ENCODE peak calls at places on chromosomes 16 and 17, in five cellular contexts. X is M059J; C is anterior cingulate cortex; M is stimulated activated CD4-positive, alpha-beta T cell treated with anti-CD3 and anti-CD28 coated beads, TNF-alpha, amount 100 ng/mL, for 1 hour; Z is Karpas-422. L is an unnamed sample.

GRCh38 chr17:6428207-6428965 is 6.5 kb downstream of the AIPL1 start:
- DNase-seq in X (peak), C (no peak), M (no peak), Z (no peak), L (no peak)

GRCh38 chr17:81065500-81065899 is 30.5 kb downstream of the BAIAP2 start:
- DNase-seq in X (no peak), C (no peak), M (no peak), Z (no peak), L (no peak)

GRCh38 chr17:76240461-76241204 is at the start of gene RNF157:
- DNase-seq in X (peak), C (peak), M (peak), Z (no peak), L (peak)

GRCh38 chr16:16141784-16142396 is 81.4 kb downstream of the ABCC6 start:
- DNase-seq in X (no peak), C (no peak), M (no peak), Z (no peak), L (no peak)

GRCh38 chr17:78129385-78130079 is 977 bp upstream of the TMC6 start:
- DNase-seq in X (no peak), C (no peak), M (no peak), Z (peak), L (no peak)

GRCh38 chr16:84065536-84066132 is 23.0 kb upstream of the SLC38A8 start:
- DNase-seq in X (peak), C (peak), M (no peak), Z (peak), L (peak)

GRCh38 chr16:53773150-53773846 is 69.3 kb downstream of the FTO start:
- DNase-seq in X (peak), C (no peak), M (no peak), Z (peak), L (peak)

GRCh38 chr17:50767446-50767845 is at the start of gene ANKRD40CL:
- DNase-seq in X (no peak), C (no peak), M (no peak), Z (no peak), L (no peak)

GRCh38 chr16:75260856-75261589 is 9.6 kb upstream of the BCAR1 start:
- DNase-seq in X (no peak), C (no peak), M (no peak), Z (no peak), L (no peak)

GRCh38 chr16:70520612-70521297 is 2.6 kb downstream of the COG4 start:
- DNase-seq in X (peak), C (no peak), M (no peak), Z (no peak), L (no peak)

GRCh38 chr16:31354394-31355291 is at the start of gene ITGAX:
- DNase-seq in X (peak), C (no peak), M (peak), Z (no peak), L (no peak)

GRCh38 chr16:1678500-1679098 is 520 bp downstream of the JPT2 start:
- DNase-seq in X (peak), C (no peak), M (peak), Z (peak), L (peak)

GRCh38 chr17:43940630-43941029 is 1.6 kb downstream of the PPY start:
- DNase-seq in X (peak), C (no peak), M (no peak), Z (peak), L (peak)

GRCh38 chr17:61251939-61252865 is 147.4 kb upstream of the TBX2 start:
- DNase-seq in X (peak), C (peak), M (no peak), Z (no peak), L (no peak)

GRCh38 chr17:68435876-68436842 is 21.1 kb downstream of the WIPI1 start:
- DNase-seq in X (peak), C (peak), M (peak), Z (peak), L (peak)

GRCh38 chr16:29816694-29817441 is 916 bp downstream of the PAGR1 start:
- DNase-seq in X (peak), C (peak), M (no peak), Z (peak), L (peak)

GRCh38 chr17:82801377-82801970 is 38.3 kb downstream of the ZNF750 start:
- DNase-seq in X (no peak), C (no peak), M (no peak), Z (no peak), L (no peak)

GRCh38 chr17:4519361-4519788 is 20.7 kb downstream of the SPNS2 start:
- DNase-seq in X (no peak), C (peak), M (no peak), Z (no peak), L (no peak)

GRCh38 chr17:81241648-81242420 is 2.7 kb downstream of the NDUFAF8 start:
- DNase-seq in X (no peak), C (no peak), M (peak), Z (peak), L (peak)

GRCh38 chr16:23469814-23470213 is 16.8 kb upstream of the COG7 start:
- DNase-seq in X (peak), C (no peak), M (no peak), Z (no peak), L (no peak)

GRCh38 chr17:75856062-75856681 is 1.0 kb upstream of the WBP2 start:
- DNase-seq in X (peak), C (no peak), M (no peak), Z (peak), L (peak)

GRCh38 chr16:53131363-53132071 is 76.7 kb downstream of the CHD9 start:
- DNase-seq in X (peak), C (no peak), M (peak), Z (peak), L (peak)

GRCh38 chr17:74960739-74961342 is 11.7 kb downstream of the HID1 start:
- DNase-seq in X (peak), C (no peak), M (peak), Z (peak), L (peak)

GRCh38 chr16:87723224-87723619 is 42.6 kb downstream of the KLHDC4 start:
- DNase-seq in X (peak), C (peak), M (no peak), Z (no peak), L (peak)

GRCh38 chr16:55470533-55471371 is 8.2 kb upstream of the MMP2 start:
- DNase-seq in X (peak), C (no peak), M (no peak), Z (no peak), L (no peak)

GRCh38 chr17:81821603-81822311 is 11.3 kb downstream of the MCRIP1 start:
- DNase-seq in X (no peak), C (peak), M (no peak), Z (no peak), L (peak)

GRCh38 chr17:32256695-32257013 is 9.0 kb upstream of the RHBDL3 start:
- DNase-seq in X (no peak), C (no peak), M (no peak), Z (peak), L (no peak)

GRCh38 chr17:77873518-77874302 is 84.8 kb upstream of the TNRC6C start:
- DNase-seq in X (no peak), C (no peak), M (no peak), Z (no peak), L (peak)

GRCh38 chr16:4805231-4805630 is 2.8 kb upstream of the ROGDI start:
- DNase-seq in X (no peak), C (no peak), M (no peak), Z (no peak), L (peak)

GRCh38 chr17:40350410-40351184 is 13.9 kb downstream of the GJD3 start:
- DNase-seq in X (no peak), C (no peak), M (no peak), Z (no peak), L (no peak)

GRCh38 chr16:25194285-25194878 is 22.4 kb upstream of the AQP8 start:
- DNase-seq in X (no peak), C (no peak), M (no peak), Z (no peak), L (no peak)

GRCh38 chr17:55454906-55455474 is 33.4 kb upstream of the MMD start:
- DNase-seq in X (peak), C (no peak), M (no peak), Z (no peak), L (no peak)

GRCh38 chr17:29578626-29579485 is 10.4 kb downstream of the TP53I13 start:
- DNase-seq in X (no peak), C (no peak), M (no peak), Z (no peak), L (no peak)

GRCh38 chr17:45672792-45673191 is 111.3 kb upstream of the CRHR1 start:
- DNase-seq in X (no peak), C (no peak), M (no peak), Z (no peak), L (no peak)

GRCh38 chr17:6327007-6327406 is 107.9 kb downstream of the AIPL1 start:
- DNase-seq in X (no peak), C (no peak), M (no peak), Z (no peak), L (no peak)

L was measured in cerebellar cortex.